ENCODE peak calls at places on chromosomes 13 and 19, in four cellular contexts. V, B, I and M are unnamed samples.

GRCh38 chr13:39201075-39201630 is 162.9 kb downstream of the NHLRC3 start:
- DNase-seq in V (no peak), B (no peak), I (no peak), M (no peak)

GRCh38 chr13:35818577-35819165 is 312.5 kb downstream of the DCLK1 start:
- DNase-seq in V (peak; percentile 2), B (no peak), I (peak; percentile 30), M (no peak)

GRCh38 chr13:52851153-52851962 is 2.9 kb upstream of the PCDH8 start:
- DNase-seq in V (no peak), B (no peak), I (peak; percentile 7), M (peak; percentile 23)

GRCh38 chr19:13001502-13002388 is 6.5 kb downstream of the NFIX start:
- DNase-seq in V (no peak), B (no peak), I (peak; percentile 78), M (peak; percentile 78)

GRCh38 chr19:1757468-1758230 is 4.3 kb downstream of the ONECUT3 start:
- DNase-seq in V (no peak), B (no peak), I (no peak), M (no peak)

GRCh38 chr13:89066868-89067466 is 1395.8 kb downstream of the SLITRK5 start:
- DNase-seq in V (peak; percentile 12), B (no peak), I (peak; percentile 34), M (peak; percentile 48)

GRCh38 chr13:66845393-66845792 is 384.7 kb downstream of the PCDH9 start:
- DNase-seq in V (no peak), B (no peak), I (no peak), M (no peak)

GRCh38 chr19:48770223-48770622 is 14.9 kb downstream of the FGF21 start:
- DNase-seq in V (no peak), B (no peak), I (peak; percentile 91), M (no peak)

GRCh38 chr13:113072370-113072769 is 33.2 kb upstream of the F7 start:
- DNase-seq in V (no peak), B (no peak), I (no peak), M (no peak)

GRCh38 chr19:48325265-48325910 is at the start of gene EMP3:
- DNase-seq in V (no peak), B (no peak), I (peak; percentile 91), M (peak; percentile 79)

GRCh38 chr19:41795031-41795461 is 1.3 kb upstream of the CEACAM3 start:
- DNase-seq in V (no peak), B (no peak), I (peak; percentile 5), M (no peak)

GRCh38 chr19:42023121-42023942 is 29.3 kb upstream of the ATP1A3 start:
- DNase-seq in V (no peak), B (no peak), I (peak; percentile 11), M (no peak)

GRCh38 chr19:14136509-14137281 is at the start of gene ASF1B:
- DNase-seq in V (peak; percentile 94), B (peak; percentile 99), I (peak; percentile 100), M (peak; percentile 95)

GRCh38 chr19:10587022-10587838 is at the start of gene AP1M2:
- DNase-seq in V (no peak), B (no peak), I (no peak), M (no peak)

GRCh38 chr13:114130708-114131580 is 1.5 kb downstream of the RASA3 start:
- DNase-seq in V (no peak), B (no peak), I (peak; percentile 94), M (peak; percentile 41)

GRCh38 chr19:46412983-46413261 is 442 bp downstream of the CCDC8 start:
- DNase-seq in V (no peak), B (no peak), I (no peak), M (no peak)

GRCh38 chr13:25210842-25211241 is 38.8 kb upstream of the AMER2 start:
- DNase-seq in V (no peak), B (no peak), I (no peak), M (no peak)

GRCh38 chr13:109812375-109812774 is 26.0 kb upstream of the IRS2 start:
- DNase-seq in V (no peak), B (no peak), I (no peak), M (no peak)

GRCh38 chr13:32135655-32136054 is 104.1 kb downstream of the FRY start:
- DNase-seq in V (no peak), B (no peak), I (peak; percentile 85), M (no peak)

GRCh38 chr19:43984687-43985000 is 656 bp downstream of the ZNF155 start:
- DNase-seq in V (no peak), B (no peak), I (no peak), M (no peak)

GRCh38 chr13:35908221-35908620 is 223.0 kb downstream of the DCLK1 start:
- DNase-seq in V (no peak), B (no peak), I (no peak), M (no peak)

GRCh38 chr13:96141032-96141431 is 51.1 kb downstream of the HS6ST3 start:
- DNase-seq in V (peak; percentile 4), B (no peak), I (peak; percentile 29), M (no peak)

GRCh38 chr19:56958428-56958827 is 117.9 kb upstream of the PEG3 start:
- DNase-seq in V (no peak), B (no peak), I (no peak), M (no peak)

GRCh38 chr19:31600731-31601295 is 251.6 kb upstream of the TSHZ3 start:
- DNase-seq in V (no peak), B (no peak), I (no peak), M (no peak)

GRCh38 chr13:87778128-87778527 is 107.0 kb downstream of the SLITRK5 start:
- DNase-seq in V (no peak), B (no peak), I (no peak), M (no peak)

GRCh38 chr13:50969691-50970090 is 60.1 kb downstream of the RNASEH2B start:
- DNase-seq in V (no peak), B (no peak), I (peak; percentile 17), M (no peak)

GRCh38 chr19:45245334-45245787 is at the start of gene EXOC3L2:
- DNase-seq in V (no peak), B (no peak), I (no peak), M (no peak)

GRCh38 chr13:40476175-40476958 is 190.1 kb downstream of the FOXO1 start:
- DNase-seq in V (no peak), B (no peak), I (peak; percentile 86), M (no peak)

GRCh38 chr13:40477623-40478608 is 188.5 kb downstream of the FOXO1 start:
- DNase-seq in V (no peak), B (no peak), I (peak; percentile 22), M (peak; percentile 44)

GRCh38 chr13:40478775-40479174 is 187.7 kb downstream of the FOXO1 start:
- DNase-seq in V (no peak), B (no peak), I (no peak), M (no peak)

GRCh38 chr13:40472427-40473220 is 193.8 kb downstream of the FOXO1 start:
- DNase-seq in V (no peak), B (no peak), I (no peak), M (no peak)

DNA sequence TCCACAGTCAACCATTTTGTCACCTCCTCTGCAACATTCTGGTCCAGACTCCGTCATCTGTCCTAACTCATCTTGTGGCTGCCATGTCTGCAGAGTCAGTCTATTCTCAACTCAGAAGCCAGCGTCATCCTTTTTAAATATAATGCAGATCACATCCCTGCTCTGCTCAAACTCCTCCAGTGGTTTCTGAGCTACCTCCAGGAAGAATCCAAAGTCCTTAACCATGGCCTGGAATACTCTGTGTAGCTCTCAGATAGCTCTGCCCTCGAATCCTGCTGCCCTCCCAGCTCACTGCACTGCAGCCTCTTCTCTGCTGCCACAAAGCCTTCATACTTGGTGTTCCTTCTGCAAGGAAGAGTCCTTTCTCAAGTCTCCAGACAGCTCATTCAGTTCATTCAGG is 190.8 kb downstream of the FOXO1 start:
- DNase-seq in V (no peak), B (no peak), I (no peak), M (no peak)
- H3K27ac ChIP-seq in V (no peak overlapping the region), B (no peak overlapping the region), I (no peak overlapping the region), M (peak overlapping the region; percentile 89)

GRCh38 chr19:6738726-6739389 is 622 bp upstream of the TRIP10 start:
- DNase-seq in V (no peak), B (no peak), I (no peak), M (no peak)
- H3K4me3 ChIP-seq in V (peak overlapping the region; percentile 63), B (peak overlapping the region; percentile 92), I (peak overlapping the region; percentile 31), M (peak overlapping the region; percentile 34)

DNA sequence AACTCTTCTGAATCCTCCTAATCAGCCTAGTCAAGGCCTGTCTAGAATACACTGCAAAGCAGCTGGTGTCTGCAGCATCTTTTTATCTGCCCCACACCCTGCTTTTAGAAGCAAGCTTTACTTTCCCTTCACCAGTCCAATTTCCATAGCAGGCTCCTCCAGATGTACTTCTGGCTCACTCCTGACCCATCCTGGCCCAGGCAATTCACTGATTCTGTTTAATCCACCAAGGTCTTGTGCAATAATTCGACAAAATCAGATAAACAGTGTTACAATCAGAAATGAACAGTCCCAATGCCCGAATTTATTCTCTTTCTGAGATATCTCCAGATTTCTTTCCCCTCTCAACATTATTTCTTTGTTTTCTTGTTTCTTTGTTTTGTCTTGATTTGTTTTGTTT is 415.2 kb upstream of the SGCG start:
- DNase-seq in V (no peak), B (no peak), I (no peak), M (no peak)
- H3K27ac ChIP-seq in V (no peak overlapping the region), B (no peak overlapping the region), I (no peak overlapping the region), M (no peak overlapping the region)

DNA sequence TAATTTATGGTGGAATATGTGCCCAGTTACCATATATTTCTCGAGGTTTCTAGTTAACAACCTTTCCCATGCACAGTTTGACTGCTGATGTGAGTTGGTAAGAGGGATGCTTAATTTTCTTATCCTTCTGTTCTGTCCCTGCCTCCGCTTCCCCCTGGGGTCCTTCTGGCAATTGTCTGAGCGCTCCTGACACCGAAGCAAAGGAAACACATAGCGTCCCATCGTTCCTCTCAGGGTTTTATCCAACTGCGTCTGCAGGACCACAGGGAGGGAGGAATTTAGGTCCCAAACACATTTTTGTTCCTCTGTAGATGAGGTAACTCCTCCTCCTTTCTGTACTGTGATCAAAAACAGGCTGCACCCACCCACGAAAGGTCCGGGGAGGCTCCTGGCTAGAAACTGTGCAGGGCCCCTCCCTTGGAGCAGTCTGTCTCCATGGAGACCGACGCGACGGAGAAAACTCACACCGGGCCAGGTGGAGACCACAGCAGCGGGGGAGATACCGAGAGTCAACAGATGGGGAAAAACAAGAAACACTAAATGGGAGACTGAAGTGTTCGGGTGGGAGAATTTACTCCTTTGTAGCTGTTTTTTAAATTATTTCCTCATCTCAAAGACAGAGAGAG is 191.9 kb upstream of the NBEA start:
- DNase-seq in V (no peak), B (no peak), I (peak; percentile 24), M (no peak)
- H3K4me3 ChIP-seq in V (peak overlapping the region; percentile 32), B (peak overlapping the region; percentile 35), I (no peak overlapping the region), M (no peak overlapping the region)

GRCh38 chr13:44207476-44207875 is 166.1 kb upstream of the SERP2 start:
- DNase-seq in V (no peak), B (no peak), I (no peak), M (no peak)

GRCh38 chr13:44211753-44212152 is 161.9 kb upstream of the SERP2 start:
- DNase-seq in V (no peak), B (no peak), I (no peak), M (no peak)

GRCh38 chr13:44210525-44210924 is 163.1 kb upstream of the SERP2 start:
- DNase-seq in V (no peak), B (no peak), I (no peak), M (no peak)

GRCh38 chr13:44211286-44211685 is 162.3 kb upstream of the SERP2 start:
- DNase-seq in V (no peak), B (no peak), I (no peak), M (no peak)

GRCh38 chr13:44212633-44213387 is 160.8 kb upstream of the SERP2 start:
- DNase-seq in V (no peak), B (no peak), I (peak; percentile 18), M (no peak)
- H3K27ac ChIP-seq in V (no peak overlapping the region), B (peak overlapping the region; percentile 11), I (no peak overlapping the region), M (peak overlapping the region; percentile 86)